ENCODE peak calls at places on chromosomes 5 and 9, in seven cellular contexts. One of them, this sample, is unnamed.

GRCh38 chr9:93357649-93358048 is 93.8 kb upstream of the FAM120A start:
- DNase-seq in GM13977: peak
- DNase-seq in uterus: no peak
- DNase-seq in H9: no peak
- DNase-seq in WTC11: no peak
- DNase-seq in fibroblast of lung: no peak
- DNase-seq in pancreas: no peak
- DNase-seq in this sample: peak

GRCh38 chr5:168317521-168318147 is 26.2 kb downstream of the WWC1 start:
- DNase-seq in uterus: no peak
- DNase-seq in pancreas: peak
- DNase-seq in GM13977: no peak
- DNase-seq in H9: no peak
- DNase-seq in WTC11: no peak
- DNase-seq in fibroblast of lung: peak
- DNase-seq in this sample: no peak

GRCh38 chr5:110896901-110897300 is 158.1 kb downstream of the SLC25A46 start:
- DNase-seq in pancreas: no peak
- DNase-seq in GM13977: no peak
- DNase-seq in uterus: no peak
- DNase-seq in fibroblast of lung: peak
- DNase-seq in WTC11: no peak
- DNase-seq in H9: no peak
- DNase-seq in this sample: no peak

GRCh38 chr9:125984461-125984860 is 237.3 kb downstream of the PBX3 start:
- DNase-seq in H9: no peak
- DNase-seq in GM13977: no peak
- DNase-seq in pancreas: no peak
- DNase-seq in fibroblast of lung: no peak
- DNase-seq in WTC11: no peak
- DNase-seq in uterus: no peak
- DNase-seq in this sample: no peak

GRCh38 chr5:89071941-89072331 is 189.0 kb upstream of the MEF2C start:
- DNase-seq in pancreas: no peak
- DNase-seq in H9: no peak
- DNase-seq in fibroblast of lung: no peak
- DNase-seq in WTC11: no peak
- DNase-seq in uterus: no peak
- DNase-seq in GM13977: peak
- DNase-seq in this sample: peak

GRCh38 chr5:1526681-1527131 is 2.9 kb upstream of the LPCAT1 start:
- DNase-seq in uterus: peak
- DNase-seq in H9: no peak
- DNase-seq in WTC11: peak
- DNase-seq in pancreas: peak
- DNase-seq in GM13977: no peak
- DNase-seq in fibroblast of lung: no peak
- DNase-seq in this sample: no peak

GRCh38 chr9:16563446-16563845 is 307.0 kb downstream of the BNC2 start:
- DNase-seq in WTC11: no peak
- DNase-seq in H9: no peak
- DNase-seq in pancreas: no peak
- DNase-seq in fibroblast of lung: no peak
- DNase-seq in GM13977: no peak
- DNase-seq in uterus: no peak
- DNase-seq in this sample: no peak

GRCh38 chr5:138602371-138603000 is 27.3 kb upstream of the HSPA9 start:
- DNase-seq in H9: no peak
- DNase-seq in WTC11: no peak
- DNase-seq in uterus: no peak
- DNase-seq in fibroblast of lung: no peak
- DNase-seq in pancreas: no peak
- DNase-seq in GM13977: no peak
- DNase-seq in this sample: no peak

GRCh38 chr5:151770383-151771258 is 1.1 kb upstream of the G3BP1 start:
- DNase-seq in uterus: peak
- DNase-seq in pancreas: peak
- DNase-seq in WTC11: peak
- DNase-seq in H9: peak
- DNase-seq in fibroblast of lung: peak
- DNase-seq in GM13977: peak
- DNase-seq in this sample: no peak

GRCh38 chr5:139740993-139741672 is 54.5 kb upstream of the PSD2 start:
- DNase-seq in fibroblast of lung: no peak
- DNase-seq in pancreas: no peak
- DNase-seq in WTC11: no peak
- DNase-seq in uterus: no peak
- DNase-seq in GM13977: no peak
- DNase-seq in H9: no peak
- DNase-seq in this sample: no peak

GRCh38 chr5:58184910-58185309 is 275.0 kb downstream of the PLK2 start:
- DNase-seq in H9: no peak
- DNase-seq in GM13977: no peak
- DNase-seq in pancreas: no peak
- DNase-seq in WTC11: no peak
- DNase-seq in fibroblast of lung: peak
- DNase-seq in uterus: no peak
- DNase-seq in this sample: no peak

GRCh38 chr9:17422994-17423680 is 155.7 kb upstream of the SH3GL2 start:
- DNase-seq in pancreas: no peak
- DNase-seq in GM13977: no peak
- DNase-seq in uterus: no peak
- DNase-seq in WTC11: no peak
- DNase-seq in fibroblast of lung: no peak
- DNase-seq in H9: no peak
- DNase-seq in this sample: no peak

GRCh38 chr5:151663617-151664322 is 22.9 kb downstream of the SPARC start:
- DNase-seq in uterus: peak
- DNase-seq in fibroblast of lung: peak
- DNase-seq in pancreas: no peak
- DNase-seq in H9: no peak
- DNase-seq in WTC11: no peak
- DNase-seq in GM13977: no peak
- DNase-seq in this sample: no peak

GRCh38 chr9:5632540-5632939 is 3.6 kb downstream of the RIC1 start:
- DNase-seq in fibroblast of lung: no peak
- DNase-seq in WTC11: no peak
- DNase-seq in uterus: no peak
- DNase-seq in pancreas: no peak
- DNase-seq in H9: no peak
- DNase-seq in GM13977: no peak
- DNase-seq in this sample: no peak

GRCh38 chr5:138491284-138491648 is 26.0 kb downstream of the EGR1 start:
- DNase-seq in H9: no peak
- DNase-seq in uterus: peak
- DNase-seq in WTC11: no peak
- DNase-seq in GM13977: no peak
- DNase-seq in fibroblast of lung: no peak
- DNase-seq in pancreas: no peak
- DNase-seq in this sample: no peak

GRCh38 chr9:131981116-131981847 is 98.4 kb downstream of the MED27 start:
- DNase-seq in WTC11: no peak
- DNase-seq in uterus: no peak
- DNase-seq in fibroblast of lung: no peak
- DNase-seq in pancreas: no peak
- DNase-seq in GM13977: no peak
- DNase-seq in H9: no peak
- DNase-seq in this sample: no peak

GRCh38 chr5:141756196-141756595 is 74.2 kb upstream of the ARAP3 start:
- DNase-seq in WTC11: no peak
- DNase-seq in H9: no peak
- DNase-seq in GM13977: no peak
- DNase-seq in uterus: no peak
- DNase-seq in fibroblast of lung: no peak
- DNase-seq in pancreas: no peak
- DNase-seq in this sample: no peak

DNA sequence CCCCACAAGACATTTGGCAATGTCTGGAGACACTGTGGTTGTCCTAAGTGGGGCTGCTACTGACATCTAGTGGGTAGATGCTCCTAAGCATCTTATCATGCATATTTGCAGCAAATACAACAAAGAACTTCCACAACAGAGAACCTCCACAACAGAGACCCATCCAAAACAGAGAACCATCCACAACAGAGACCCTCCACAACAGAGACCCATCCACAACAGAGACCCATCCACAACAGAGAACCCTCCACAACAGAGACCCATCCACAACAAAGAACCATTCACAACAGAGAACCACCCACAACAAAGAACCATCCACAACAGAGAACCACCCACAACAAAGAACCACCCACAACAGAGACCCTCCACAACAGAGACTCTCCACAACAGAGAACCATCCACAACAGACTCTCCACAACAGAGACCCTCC is 32.8 kb downstream of the ARPC5L start:
- DNase-seq in GM13977: no peak
- DNase-seq in fibroblast of lung: peak
- DNase-seq in WTC11: peak
- DNase-seq in H9: peak
- DNase-seq in pancreas: no peak
- DNase-seq in uterus: no peak
- DNase-seq in this sample: no peak
- TF ChIP-seq CTCF in GM13977: peak
- TF ChIP-seq CTCF in fibroblast of lung: peak
- TF ChIP-seq CTCF in WTC11: no peak
- TF ChIP-seq CTCF in H9: peak
- TF ChIP-seq CTCF in pancreas: no peak
- TF ChIP-seq CTCF in uterus: no peak
- TF ChIP-seq CTCF in this sample: peak

GRCh38 chr9:109454041-109454440 is 44.1 kb downstream of the PTPN3 start:
- DNase-seq in fibroblast of lung: no peak
- DNase-seq in uterus: no peak
- DNase-seq in WTC11: no peak
- DNase-seq in pancreas: no peak
- DNase-seq in GM13977: no peak
- DNase-seq in H9: no peak
- DNase-seq in this sample: no peak

GRCh38 chr9:109454601-109455155 is 43.4 kb downstream of the PTPN3 start:
- DNase-seq in pancreas: no peak
- DNase-seq in WTC11: no peak
- DNase-seq in H9: no peak
- DNase-seq in fibroblast of lung: no peak
- DNase-seq in GM13977: no peak
- DNase-seq in uterus: no peak
- DNase-seq in this sample: no peak

GRCh38 chr9:109455861-109456260 is 42.2 kb downstream of the PTPN3 start:
- DNase-seq in uterus: no peak
- DNase-seq in GM13977: no peak
- DNase-seq in WTC11: peak
- DNase-seq in pancreas: no peak
- DNase-seq in fibroblast of lung: no peak
- DNase-seq in H9: peak
- DNase-seq in this sample: no peak

GRCh38 chr9:109456811-109457210 is 41.3 kb downstream of the PTPN3 start:
- DNase-seq in pancreas: no peak
- DNase-seq in WTC11: no peak
- DNase-seq in fibroblast of lung: no peak
- DNase-seq in GM13977: no peak
- DNase-seq in uterus: no peak
- DNase-seq in H9: no peak
- DNase-seq in this sample: no peak

GRCh38 chr9:109455391-109455790 is 42.7 kb downstream of the PTPN3 start:
- DNase-seq in WTC11: peak
- DNase-seq in fibroblast of lung: no peak
- DNase-seq in pancreas: no peak
- DNase-seq in GM13977: no peak
- DNase-seq in H9: no peak
- DNase-seq in uterus: no peak
- DNase-seq in this sample: no peak
- TF ChIP-seq CTCF in WTC11: peak
- TF ChIP-seq CTCF in fibroblast of lung: no peak
- TF ChIP-seq CTCF in pancreas: no peak
- TF ChIP-seq CTCF in GM13977: no peak
- TF ChIP-seq CTCF in H9: peak
- TF ChIP-seq CTCF in uterus: no peak
- TF ChIP-seq CTCF in this sample: no peak

GRCh38 chr5:6760003-6760402 is 46.8 kb downstream of the TENT4A start:
- DNase-seq in pancreas: no peak
- DNase-seq in GM13977: peak
- DNase-seq in WTC11: no peak
- DNase-seq in H9: no peak
- DNase-seq in uterus: no peak
- DNase-seq in fibroblast of lung: no peak
- DNase-seq in this sample: no peak

GRCh38 chr5:6758706-6759105 is 45.5 kb downstream of the TENT4A start:
- DNase-seq in uterus: no peak
- DNase-seq in WTC11: no peak
- DNase-seq in GM13977: no peak
- DNase-seq in H9: no peak
- DNase-seq in pancreas: no peak
- DNase-seq in fibroblast of lung: no peak
- DNase-seq in this sample: no peak

GRCh38 chr5:6760636-6761035 is 47.4 kb downstream of the TENT4A start:
- DNase-seq in H9: no peak
- DNase-seq in GM13977: no peak
- DNase-seq in fibroblast of lung: no peak
- DNase-seq in pancreas: no peak
- DNase-seq in WTC11: no peak
- DNase-seq in uterus: no peak
- DNase-seq in this sample: no peak

GRCh38 chr5:6758201-6758600 is 45.0 kb downstream of the TENT4A start:
- DNase-seq in pancreas: no peak
- DNase-seq in GM13977: no peak
- DNase-seq in fibroblast of lung: no peak
- DNase-seq in uterus: no peak
- DNase-seq in H9: no peak
- DNase-seq in WTC11: no peak
- DNase-seq in this sample: no peak

DNA sequence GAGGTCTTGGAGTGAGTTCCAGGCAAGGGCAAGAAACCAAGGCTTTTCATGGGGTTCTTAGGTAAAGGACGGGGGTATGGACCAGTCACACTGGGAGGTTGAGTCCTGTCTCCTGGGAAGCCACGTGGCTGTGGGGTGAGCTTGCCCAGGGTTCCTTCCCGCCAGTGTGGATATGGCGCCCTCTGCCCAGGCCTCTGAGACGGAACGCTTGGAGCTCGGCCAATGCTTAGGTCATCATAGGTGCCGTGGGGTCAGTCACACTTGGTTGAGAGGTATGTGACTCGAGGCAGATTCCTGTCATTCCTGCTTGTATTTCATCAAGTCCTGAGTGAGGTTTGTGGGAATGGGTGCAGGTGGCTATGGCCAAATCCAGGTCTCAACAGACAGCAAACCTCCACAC is 46.2 kb downstream of the TENT4A start:
- DNase-seq in pancreas: peak
- DNase-seq in uterus: no peak
- DNase-seq in fibroblast of lung: peak
- DNase-seq in GM13977: peak
- DNase-seq in WTC11: no peak
- DNase-seq in H9: peak
- DNase-seq in this sample: no peak
- TF ChIP-seq CTCF in pancreas: no peak
- TF ChIP-seq CTCF in uterus: no peak
- TF ChIP-seq CTCF in fibroblast of lung: no peak
- TF ChIP-seq CTCF in GM13977: peak
- TF ChIP-seq CTCF in WTC11: no peak
- TF ChIP-seq CTCF in H9: peak
- TF ChIP-seq CTCF in this sample: no peak

DNA sequence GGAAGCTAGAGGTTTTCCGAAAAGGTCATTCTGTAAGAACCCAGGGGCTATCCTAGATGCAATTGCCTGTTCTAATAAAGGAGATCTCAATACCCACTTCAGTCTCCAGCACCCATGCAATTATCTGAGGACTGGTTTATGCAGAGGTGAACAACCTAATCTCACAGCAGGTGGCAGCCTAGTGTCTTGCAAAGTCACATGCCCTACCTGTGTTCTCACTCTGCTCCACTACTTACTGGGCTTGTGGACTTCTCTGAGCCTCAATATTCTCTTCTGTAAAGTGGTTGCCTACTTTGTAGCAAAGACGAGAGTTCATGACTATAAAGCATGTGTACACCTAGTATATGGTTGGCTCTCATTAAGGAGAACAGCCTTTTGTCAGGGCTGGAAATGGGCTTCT is 21.0 kb upstream of the ALDH1B1 start:
- DNase-seq in H9: no peak
- DNase-seq in WTC11: no peak
- DNase-seq in fibroblast of lung: peak
- DNase-seq in pancreas: peak
- DNase-seq in GM13977: peak
- DNase-seq in uterus: peak
- DNase-seq in this sample: peak
- TF ChIP-seq CTCF in H9: no peak
- TF ChIP-seq CTCF in WTC11: no peak
- TF ChIP-seq CTCF in fibroblast of lung: no peak
- TF ChIP-seq CTCF in pancreas: peak
- TF ChIP-seq CTCF in GM13977: peak
- TF ChIP-seq CTCF in uterus: peak
- TF ChIP-seq CTCF in this sample: peak

This sample was measured in GM12864.